ENCODE peak calls at places on chromosome 13, in six cellular contexts. T is PC-3; A is CD8-positive, alpha-beta memory T cell; P is left lung; G is endodermal cell; J is mesenchymal stem cell. C is an unnamed sample. For H3K4me1, the result is how much of the 10 kb centered on the place peaks cover.

GRCh38 chr13:113371061-113371460 is 7.1 kb upstream of the GRTP1 start:
- DNase-seq in T (no peak), A (no peak), P (no peak), G (peak), J (no peak), C (no peak)

GRCh38 chr13:108225440-108225839 is 7.2 kb downstream of the ABHD13 start:
- DNase-seq in T (no peak), A (no peak), P (no peak), G (no peak), J (no peak), C (no peak)

GRCh38 chr13:104301216-104301975 is 1235.2 kb upstream of the SLC10A2 start:
- DNase-seq in T (no peak), A (no peak), P (no peak), G (no peak), J (peak), C (no peak)

GRCh38 chr13:103873725-103874124 is 807.5 kb upstream of the SLC10A2 start:
- DNase-seq in T (no peak), A (no peak), P (no peak), G (no peak), J (no peak), C (no peak)

GRCh38 chr13:31351376-31351775 is 151.6 kb downstream of the B3GLCT start:
- DNase-seq in T (no peak), A (no peak), P (no peak), G (no peak), J (no peak), C (no peak)

GRCh38 chr13:30892966-30893365 is 13.1 kb upstream of the MEDAG start:
- DNase-seq in T (peak), A (no peak), P (no peak), G (peak), J (peak), C (no peak)

GRCh38 chr13:99417151-99417820 is 84.0 kb upstream of the TM9SF2 start:
- DNase-seq in T (no peak), A (no peak), P (no peak), G (peak), J (no peak), C (no peak)

GRCh38 chr13:113421673-113422270 is 31.5 kb downstream of the ADPRHL1 start:
- DNase-seq in T (no peak), A (no peak), P (no peak), G (no peak), J (no peak), C (no peak)

GRCh38 chr13:57631607-57632275 is at the start of gene PCDH17:
- DNase-seq in T (no peak), A (no peak), P (peak), G (no peak), J (peak), C (peak)

GRCh38 chr13:85093808-85094207 is 705.4 kb downstream of the SLITRK6 start:
- DNase-seq in T (peak), A (no peak), P (no peak), G (peak), J (peak), C (no peak)

GRCh38 chr13:77749481-77749880 is 52.0 kb downstream of the SLAIN1 start:
- DNase-seq in T (no peak), A (no peak), P (no peak), G (no peak), J (no peak), C (no peak)

GRCh38 chr13:104987621-104988020 is 1547.8 kb downstream of the EFNB2 start:
- DNase-seq in T (no peak), A (no peak), P (no peak), G (no peak), J (no peak), C (no peak)

GRCh38 chr13:72983085-72983768 is 75.6 kb upstream of the KLF5 start:
- DNase-seq in T (no peak), A (no peak), P (peak), G (no peak), J (peak), C (peak)
- H3K27ac ChIP-seq in T (no peak), A (no peak), P (peak), G (no peak), J (peak), C (no peak)

GRCh38 chr13:22060187-22060586 is 389.3 kb downstream of the FGF9 start:
- DNase-seq in T (no peak), A (no peak), P (no peak), G (no peak), J (no peak), C (no peak)

GRCh38 chr13:22062478-22063205 is 391.8 kb downstream of the FGF9 start:
- DNase-seq in T (no peak), A (no peak), P (no peak), G (no peak), J (no peak), C (no peak)

GRCh38 chr13:22061806-22062391 is 391.0 kb downstream of the FGF9 start:
- DNase-seq in T (no peak), A (no peak), P (no peak), G (no peak), J (no peak), C (no peak)

GRCh38 chr13:22063416-22064124 is 392.7 kb downstream of the FGF9 start:
- DNase-seq in T (no peak), A (no peak), P (no peak), G (no peak), J (no peak), C (no peak)

GRCh38 chr13:22061371-22061805 is 390.5 kb downstream of the FGF9 start:
- DNase-seq in T (no peak), A (peak), P (no peak), G (peak), J (no peak), C (no peak)
- H3K4me1 ChIP-seq in T (under half), A (half or more), P (under half), G (under half), J (under half), C (under half)

DNA sequence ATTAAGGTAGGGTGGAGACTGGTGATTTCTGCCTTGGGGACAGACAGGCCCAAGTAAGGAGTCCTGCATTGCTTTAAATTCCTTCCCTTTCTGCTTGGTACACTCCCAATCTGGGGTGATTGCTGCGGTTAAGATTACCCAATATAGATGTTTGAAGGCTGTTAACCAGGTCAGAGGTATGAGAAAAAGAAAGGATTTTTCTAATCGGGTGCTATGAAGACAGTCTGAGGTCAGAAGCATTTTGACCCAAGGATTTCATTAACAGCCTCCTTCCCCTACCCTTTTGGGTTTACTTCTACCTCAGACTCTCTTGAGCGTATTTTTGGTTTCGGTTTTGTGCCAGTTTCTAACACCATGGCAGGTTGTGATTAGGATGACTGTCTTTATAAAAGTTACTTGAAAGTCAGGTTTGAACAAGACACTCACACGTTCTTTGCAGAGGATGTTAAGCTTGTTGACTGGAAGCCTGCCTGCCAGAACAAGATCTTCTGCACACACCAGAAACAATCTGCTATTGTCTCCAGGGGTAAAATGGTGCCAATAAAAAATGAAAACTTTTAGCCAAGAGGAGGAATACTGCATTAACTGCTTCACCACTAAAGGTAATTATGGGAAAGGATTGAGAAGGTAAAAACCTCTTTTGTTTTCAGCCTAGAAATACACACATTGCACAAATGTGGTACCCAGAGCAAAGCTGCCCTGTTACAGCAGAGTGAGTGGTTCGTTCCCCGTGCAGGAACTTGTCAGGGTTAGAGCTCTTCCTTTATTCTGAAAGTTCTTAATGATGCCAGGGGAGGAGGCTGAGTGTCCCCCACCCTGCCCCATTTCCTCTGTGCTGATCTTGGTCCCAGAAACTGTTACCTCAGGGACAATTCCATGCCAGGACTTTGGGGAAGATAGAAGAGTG is 108.9 kb downstream of the NDFIP2 start:
- DNase-seq in T (peak), A (no peak), P (no peak), G (no peak), J (no peak), C (no peak)
- H3K4me3 ChIP-seq in T (peak), A (no peak), P (no peak), G (no peak), J (peak), C (no peak)

DNA sequence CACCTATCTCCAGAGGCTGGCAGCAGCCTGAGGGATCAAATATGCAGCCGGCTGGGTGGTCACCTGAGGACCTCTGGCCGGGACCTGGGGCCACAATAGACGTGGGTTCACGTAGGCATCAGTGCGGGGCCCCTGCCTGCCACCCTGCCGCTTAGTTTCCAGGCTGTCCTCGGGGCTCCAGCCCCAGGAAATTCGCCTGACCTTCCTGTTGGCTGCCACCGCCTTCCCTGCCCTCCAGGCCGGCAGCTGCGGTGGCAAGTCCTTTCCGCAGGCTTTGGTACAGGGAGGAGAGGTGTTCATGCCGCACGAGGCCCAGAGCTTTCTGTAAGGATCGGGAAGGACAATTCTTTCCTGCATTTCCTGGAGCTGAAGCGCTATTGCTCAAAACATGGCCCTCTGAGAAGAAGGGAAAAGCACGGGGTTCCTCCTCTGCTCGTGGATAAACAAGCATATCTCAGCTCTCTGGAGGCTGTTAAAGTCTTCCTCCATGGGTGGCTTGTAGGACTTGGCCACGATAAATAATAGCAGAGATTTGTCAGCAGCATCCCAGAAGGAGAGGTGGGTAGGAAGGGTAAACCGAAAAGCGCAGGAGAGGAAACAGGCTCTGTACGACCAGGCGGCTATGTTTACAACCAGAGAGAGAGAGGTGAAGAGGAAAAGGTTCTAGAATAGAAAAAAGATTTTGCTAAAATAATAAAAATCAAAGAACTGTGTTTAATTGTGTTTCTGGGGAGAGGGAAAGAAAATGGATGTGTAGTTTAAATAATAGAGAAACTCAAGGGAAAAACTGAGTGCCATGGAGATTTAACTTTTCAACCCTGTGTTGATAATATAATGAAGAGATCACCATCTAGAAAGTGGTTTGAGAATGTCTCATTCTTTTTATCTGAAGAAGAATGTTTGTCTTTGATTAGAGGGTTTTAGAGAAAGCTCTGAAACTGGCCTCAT is 4.9 kb downstream of the COL4A2 start:
- DNase-seq in T (no peak), A (no peak), P (no peak), G (peak), J (peak), C (no peak)
- H3K27ac ChIP-seq in T (peak), A (no peak), P (peak), G (no peak), J (peak), C (no peak)

GRCh38 chr13:40582531-40582930 is 83.9 kb downstream of the FOXO1 start:
- DNase-seq in T (no peak), A (no peak), P (no peak), G (no peak), J (no peak), C (no peak)
- H3K4me1 ChIP-seq in T (under half), A (half or more), P (under half), G (under half), J (under half), C (under half)

DNA sequence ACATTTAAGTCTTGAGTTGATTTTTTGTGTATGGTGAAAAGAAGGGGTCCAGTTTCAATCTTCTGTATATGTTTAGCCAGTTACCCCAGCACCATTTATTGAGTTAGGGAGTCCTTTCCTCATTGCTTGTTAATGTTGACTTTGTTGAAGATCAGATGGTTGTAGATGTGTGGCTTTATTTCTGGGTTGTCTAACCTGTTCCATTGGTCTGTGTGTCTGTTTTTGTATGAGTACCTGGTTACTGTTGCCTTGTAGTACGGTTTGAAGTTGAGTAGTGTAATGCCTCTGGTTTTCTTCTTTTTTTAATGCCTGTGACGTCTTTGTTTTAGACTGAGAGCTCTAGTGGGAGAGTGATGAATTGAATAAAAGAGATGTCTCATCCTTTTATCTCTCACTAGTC is 83.2 kb downstream of the NBEA start:
- DNase-seq in T (peak), A (no peak), P (no peak), G (no peak), J (no peak), C (no peak)
- H3K4me3 ChIP-seq in T (no peak), A (no peak), P (no peak), G (no peak), J (no peak), C (no peak)